ENCODE peak calls at places on chromosomes 16 and 17, in four cellular contexts. I is heart right ventricle, J is cardiac fibroblast, H is AG04449. B is an unnamed sample.

GRCh38 chr17:32269377-32269776 is 3.7 kb downstream of the RHBDL3 start:
- DNase-seq in J (no peak), H (no peak), I (peak), B (no peak)

GRCh38 chr16:85258166-85258565 is 145.9 kb upstream of the CIBAR2 start:
- DNase-seq in H (no peak), J (no peak), I (no peak), B (no peak)

GRCh38 chr16:75252946-75253911 is 1.8 kb upstream of the BCAR1 start:
- DNase-seq in I (peak), J (peak), H (peak), B (peak)

GRCh38 chr16:59060212-59060611 is 326.1 kb upstream of the GOT2 start:
- DNase-seq in I (no peak), J (peak), H (peak), B (peak)

GRCh38 chr16:74775255-74775654 is 635 bp upstream of the FA2H start:
- DNase-seq in J (no peak), H (no peak), I (no peak), B (no peak)

GRCh38 chr17:43861960-43862359 is 15.0 kb downstream of the CD300LG start:
- DNase-seq in H (no peak), I (no peak), J (no peak), B (no peak)

GRCh38 chr17:1229354-1229890 is 40.8 kb upstream of the BHLHA9 start:
- DNase-seq in J (no peak), I (peak), H (no peak), B (no peak)

GRCh38 chr16:68371706-68372380 is 61.0 kb downstream of the PRMT7 start:
- DNase-seq in H (no peak), I (no peak), J (no peak), B (no peak)

GRCh38 chr17:48594412-48595106 is 980 bp upstream of the HOXB5 start:
- DNase-seq in J (no peak), I (no peak), H (no peak), B (peak)

GRCh38 chr17:19022128-19022527 is 17.6 kb upstream of the FAM83G start:
- DNase-seq in J (no peak), H (no peak), I (no peak), B (no peak)

GRCh38 chr16:87792205-87792565 is 26.4 kb upstream of the KLHDC4 start:
- DNase-seq in I (no peak), H (no peak), J (no peak), B (no peak)

GRCh38 chr16:11672206-11673090 is 4.2 kb downstream of the SNN start:
- DNase-seq in J (no peak), H (no peak), I (peak), B (no peak)

GRCh38 chr17:82333279-82334171 is at the start of gene SECTM1:
- DNase-seq in H (no peak), J (peak), I (peak), B (no peak)

GRCh38 chr17:489758-490329 is 137.2 kb upstream of the RPH3AL start:
- DNase-seq in I (peak), H (no peak), J (peak), B (peak)

GRCh38 chr16:69324013-69324531 is 6.3 kb downstream of the PDF start:
- DNase-seq in H (no peak), I (peak), J (no peak), B (no peak)

GRCh38 chr17:12554251-12554650 is 111.4 kb upstream of the MYOCD start:
- DNase-seq in J (no peak), H (no peak), I (no peak), B (no peak)

GRCh38 chr16:75810998-75811634 is 84.8 kb upstream of the CPHXL start:
- DNase-seq in H (no peak), I (no peak), J (no peak), B (no peak)

GRCh38 chr17:78357177-78357586 is 2.7 kb downstream of the SOCS3 start:
- DNase-seq in J (peak), H (no peak), I (peak), B (peak)

GRCh38 chr17:39757931-39758873 is 20.5 kb downstream of the GRB7 start:
- DNase-seq in J (no peak), H (no peak), I (no peak), B (peak)

GRCh38 chr17:33055746-33056145 is 64.1 kb downstream of the SPACA3 start:
- DNase-seq in I (no peak), H (no peak), J (peak), B (no peak)

GRCh38 chr17:64689106-64689505 is 27.0 kb upstream of the SMURF2 start:
- DNase-seq in J (no peak), I (no peak), H (no peak), B (no peak)

GRCh38 chr17:80781188-80781577 is 210.5 kb upstream of the CHMP6 start:
- DNase-seq in I (no peak), J (no peak), H (no peak), B (no peak)

GRCh38 chr17:8668181-8668740 is 37.7 kb upstream of the MYH10 start:
- DNase-seq in I (no peak), J (no peak), H (no peak), B (no peak)

GRCh38 chr16:12517310-12517694 is 286.4 kb downstream of the CPPED1 start:
- DNase-seq in H (no peak), I (no peak), J (no peak), B (no peak)

GRCh38 chr17:45050680-45051059 is 762 bp downstream of the DCAKD start:
- DNase-seq in I (no peak), J (peak), H (no peak), B (peak)

GRCh38 chr17:6306820-6307219 is 128.1 kb downstream of the AIPL1 start:
- DNase-seq in I (no peak), H (no peak), J (no peak), B (no peak)

GRCh38 chr16:25177831-25178688 is 38.7 kb upstream of the AQP8 start:
- DNase-seq in I (no peak), H (no peak), J (no peak), B (no peak)

DNA sequence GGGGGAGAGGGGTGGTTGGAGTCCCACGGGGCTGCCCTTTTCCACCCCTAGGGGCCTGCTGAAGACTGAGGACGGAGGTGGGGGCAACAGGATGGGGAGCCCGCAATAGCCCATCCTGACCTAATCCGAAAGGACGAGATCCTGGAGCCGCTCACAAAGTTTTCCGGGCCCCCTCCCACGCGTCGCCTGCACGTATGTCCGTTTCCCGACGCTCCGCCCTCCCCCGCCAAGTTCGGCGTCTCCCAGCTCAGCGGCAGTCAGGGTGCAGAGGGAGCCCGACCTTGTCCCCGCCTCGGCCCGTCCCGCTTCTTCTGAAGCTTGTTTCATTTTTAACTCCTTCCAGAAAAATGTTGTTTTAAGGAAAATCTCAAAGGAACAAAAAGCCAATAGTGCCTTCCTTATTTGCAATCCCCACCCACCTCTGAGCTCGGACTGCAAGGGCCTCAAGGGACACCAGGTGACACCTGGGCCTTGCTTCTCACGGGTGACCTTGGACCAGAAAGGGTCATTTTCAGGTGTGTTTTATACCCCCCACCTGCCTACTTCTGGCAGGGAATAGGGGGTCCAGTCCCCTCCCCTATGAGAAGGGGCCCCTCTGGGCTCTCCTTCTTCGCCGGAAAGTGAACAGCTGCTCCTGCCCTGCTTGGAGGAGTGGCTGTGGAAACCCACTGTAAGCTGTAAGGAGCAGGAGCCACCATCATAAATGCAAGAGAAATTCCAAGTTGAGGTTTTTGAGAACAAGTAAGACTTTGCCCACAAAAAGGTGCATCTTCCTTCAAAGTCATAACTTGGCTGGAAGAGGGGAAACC is 3.4 kb upstream of the ZNF423 start:
- DNase-seq in J (peak), H (no peak), I (peak), B (no peak)
- H3K4me3 ChIP-seq in J (peak), H (peak), I (peak), B (peak)

DNA sequence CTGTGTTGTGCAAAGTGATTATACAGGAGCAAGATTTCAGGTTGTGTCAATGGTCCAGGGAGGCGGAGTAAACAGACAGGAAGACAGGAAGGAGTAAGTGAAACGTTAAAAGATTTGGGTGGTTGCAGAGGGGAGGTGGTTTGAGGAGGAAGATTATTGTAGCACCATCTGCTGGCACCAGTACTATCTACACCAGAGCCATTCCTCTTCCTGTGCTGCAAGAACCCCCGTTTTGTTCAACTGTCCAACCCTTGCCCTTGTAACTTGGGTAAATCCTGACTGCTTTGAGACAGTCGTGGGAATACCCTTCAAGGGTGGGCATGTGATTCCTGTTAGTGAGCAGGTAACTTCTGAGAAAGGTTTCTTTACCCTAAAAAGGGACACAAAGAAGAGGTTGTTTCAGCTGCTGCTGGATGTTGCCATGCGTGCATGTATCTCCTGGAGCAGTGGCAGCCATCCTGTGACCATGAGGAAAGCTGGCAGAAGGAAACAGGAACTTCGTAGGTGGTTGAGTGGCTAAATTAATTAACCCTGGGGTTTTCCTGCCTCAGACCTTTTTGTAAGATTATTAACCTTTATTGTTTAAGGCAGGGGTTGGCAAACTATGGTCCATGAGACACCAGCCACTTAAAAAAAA is 124.1 kb downstream of the PRKCA start:
- DNase-seq in H (no peak), J (peak), I (no peak), B (no peak)
- TF ChIP-seq CTCF in H (peak), J (peak), I (no peak), B (peak)

GRCh38 chr17:56678249-56679144 is 85.0 kb downstream of the NOG start:
- DNase-seq in J (no peak), H (no peak), I (no peak), B (no peak)
- H3K4me3 ChIP-seq in J (no peak), H (peak), I (peak), B (peak)

DNA sequence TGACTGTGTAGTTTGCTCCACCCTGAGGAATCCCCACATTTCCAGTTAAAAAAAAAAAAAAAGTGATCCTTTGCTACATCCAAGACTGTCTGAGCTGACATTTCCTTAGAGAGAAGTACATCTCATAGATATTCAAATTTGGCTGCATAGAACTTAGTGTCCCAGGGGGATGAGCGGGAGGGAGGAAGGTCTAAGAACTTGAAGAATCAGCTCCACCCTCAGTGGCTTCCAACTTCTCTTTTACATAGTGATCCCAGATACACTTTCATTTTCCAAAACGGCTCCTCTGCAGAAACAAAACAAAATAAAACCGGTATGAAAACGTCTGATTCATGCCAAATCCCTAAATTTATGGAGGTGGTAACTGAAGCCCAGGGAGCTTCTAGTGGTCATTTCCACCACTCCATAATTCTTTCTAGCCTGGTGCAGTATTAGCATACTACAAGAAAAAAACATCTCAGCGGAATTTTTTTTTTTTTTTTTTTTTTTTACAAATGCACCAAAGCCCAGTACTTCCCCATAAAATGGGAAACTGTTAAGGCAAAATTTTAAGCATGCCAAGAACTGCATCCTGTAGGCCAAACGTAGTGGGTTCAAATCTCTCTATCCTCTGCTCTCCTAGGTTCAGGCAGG is 29.4 kb downstream of the MAF start:
- DNase-seq in H (no peak), J (peak), I (no peak), B (no peak)
- TF ChIP-seq CTCF in H (no peak), J (no peak), I (no peak), B (no peak)

GRCh38 chr17:28663723-28664122 is 1.7 kb downstream of the SUPT6H start:
- DNase-seq in J (no peak), H (no peak), I (no peak), B (no peak)
- H3K4me3 ChIP-seq in J (no peak), H (no peak), I (no peak), B (no peak)

GRCh38 chr17:77209330-77209748 is 68.6 kb downstream of the SEC14L1 start:
- DNase-seq in H (no peak), I (no peak), J (no peak), B (no peak)

GRCh38 chr17:77206557-77206956 is 65.8 kb downstream of the SEC14L1 start:
- DNase-seq in H (no peak), J (peak), I (no peak), B (no peak)

GRCh38 chr17:77208856-77209255 is 68.1 kb downstream of the SEC14L1 start:
- DNase-seq in I (no peak), H (no peak), J (no peak), B (no peak)

GRCh38 chr17:77207689-77208216 is 67.0 kb downstream of the SEC14L1 start:
- DNase-seq in H (no peak), I (no peak), J (no peak), B (no peak)

GRCh38 chr17:77208217-77208808 is 67.5 kb downstream of the SEC14L1 start:
- DNase-seq in J (peak), I (no peak), H (no peak), B (peak)
- TF ChIP-seq CTCF in J (no peak), I (no peak), H (peak), B (peak)

GRCh38 chr16:23149993-23150364 is 727 bp upstream of the USP31 start:
- DNase-seq in J (no peak), I (no peak), H (no peak), B (no peak)
- H3K4me3 ChIP-seq in J (peak), I (peak), H (peak), B (peak)

GRCh38 chr17:72816406-72816805 is 276.1 kb downstream of the SLC39A11 start:
- DNase-seq in J (no peak), I (no peak), H (no peak), B (no peak)
- TF ChIP-seq CTCF in J (no peak), I (no peak), H (no peak), B (no peak)